ENCODE peak calls at places on chromosomes 16 and 17, in nine cellular contexts. U is tibial artery; G is heart right ventricle; K is HL-60; P is CD8-positive, alpha-beta T cell; T is stomach; M is fibroblast of villous mesenchyme; C is cardiac muscle cell; R is heart left ventricle. F is an unnamed sample.

GRCh38 chr16:63650550-63650949 is 1471.3 kb downstream of the CDH11 start:
- DNase-seq in U (no peak), G (no peak), K (no peak), P (no peak), T (no peak), M (no peak), C (no peak), R (no peak), F (no peak)

GRCh38 chr17:60345233-60345632 is 46.7 kb downstream of the USP32 start:
- DNase-seq in U (no peak), G (no peak), K (no peak), P (no peak), T (no peak), M (no peak), C (no peak), R (no peak), F (no peak)

GRCh38 chr16:62068747-62069146 is 32.5 kb upstream of the CDH8 start:
- DNase-seq in U (no peak), G (no peak), K (no peak), P (no peak), T (no peak), M (no peak), C (no peak), R (no peak), F (no peak)

GRCh38 chr17:81387235-81388060 is 7.8 kb upstream of the BAHCC1 start:
- DNase-seq in U (peak), G (peak), K (no peak), P (no peak), T (peak), M (peak), C (peak), R (peak), F (no peak)

GRCh38 chr16:26957283-26957859 is 109.4 kb upstream of the C16orf82 start:
- DNase-seq in U (no peak), G (no peak), K (no peak), P (no peak), T (no peak), M (no peak), C (no peak), R (no peak), F (no peak)

GRCh38 chr17:69093279-69093789 is 32.6 kb upstream of the ABCA9 start:
- DNase-seq in U (no peak), G (no peak), K (peak), P (no peak), T (no peak), M (peak), C (no peak), R (no peak), F (no peak)

GRCh38 chr16:87542531-87543102 is 49.8 kb upstream of the ZCCHC14 start:
- DNase-seq in U (no peak), G (no peak), K (no peak), P (no peak), T (no peak), M (no peak), C (no peak), R (peak), F (no peak)

GRCh38 chr17:80761421-80761871 is 216.8 kb downstream of the RPTOR start:
- DNase-seq in U (no peak), G (no peak), K (no peak), P (peak), T (no peak), M (peak), C (no peak), R (no peak), F (no peak)

GRCh38 chr17:74360993-74361612 is 565 bp downstream of the BTBD17 start:
- DNase-seq in U (no peak), G (no peak), K (no peak), P (no peak), T (no peak), M (no peak), C (no peak), R (no peak), F (no peak)

GRCh38 chr17:72498671-72499210 is 377.9 kb downstream of the SOX9 start:
- DNase-seq in U (no peak), G (no peak), K (no peak), P (no peak), T (no peak), M (no peak), C (no peak), R (no peak), F (no peak)

GRCh38 chr16:84514874-84515835 is 10.7 kb upstream of the MEAK7 start:
- DNase-seq in U (no peak), G (no peak), K (peak), P (peak), T (peak), M (no peak), C (peak), R (no peak), F (peak)

GRCh38 chr16:66551362-66551761 is 1.0 kb upstream of the CKLF start:
- DNase-seq in U (no peak), G (no peak), K (peak), P (peak), T (no peak), M (peak), C (peak), R (no peak), F (no peak)

GRCh38 chr17:12927001-12927400 is 90.8 kb downstream of the ELAC2 start:
- DNase-seq in U (no peak), G (no peak), K (no peak), P (no peak), T (no peak), M (no peak), C (no peak), R (no peak), F (no peak)
- H3K4me3 ChIP-seq in U (no peak), G (no peak), K (no peak), P (no peak), T (no peak), M (no peak), C (no peak), R (no peak), F (no peak)

GRCh38 chr16:49855822-49856740 is at the start of gene ZNF423:
- DNase-seq in U (no peak), G (peak), K (no peak), P (no peak), T (no peak), M (no peak), C (peak), R (peak), F (no peak)
- TF ChIP-seq CTCF in U (no peak), G (no peak), K (no peak), P (no peak), T (no peak), M (no peak), C (no peak), R (no peak), F (no peak)

DNA sequence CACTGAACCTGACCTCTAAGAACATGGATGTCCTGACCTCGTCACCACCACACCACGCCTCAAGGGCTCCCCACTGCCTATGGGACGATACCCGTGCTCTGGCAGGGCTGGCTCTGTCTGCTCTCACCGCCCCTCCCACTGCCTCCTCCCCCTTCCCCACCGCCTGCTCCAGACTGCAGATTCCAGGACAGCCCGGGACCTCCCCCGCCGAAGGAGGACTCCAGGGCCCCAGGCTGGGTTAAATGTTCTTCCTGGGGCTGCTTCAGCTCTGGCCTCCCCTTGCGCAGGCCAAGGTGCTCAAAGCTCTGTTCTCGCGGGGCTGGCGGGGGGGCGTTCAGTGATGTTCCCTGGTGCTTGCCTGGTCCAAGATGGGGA is 3.1 kb downstream of the NPW start:
- DNase-seq in U (no peak), G (peak), K (no peak), P (no peak), T (no peak), M (peak), C (peak), R (no peak), F (no peak)
- H3K4me3 ChIP-seq in U (peak), G (peak), K (peak), P (peak), T (peak), M (peak), C (no peak), R (peak), F (peak)

GRCh38 chr17:75614006-75614405 is 19.2 kb upstream of the SMIM5 start:
- DNase-seq in U (no peak), G (no peak), K (no peak), P (no peak), T (no peak), M (no peak), C (no peak), R (no peak), F (no peak)
- TF ChIP-seq CTCF in U (no peak), G (no peak), K (no peak), P (no peak), T (no peak), M (no peak), C (no peak), R (no peak), F (no peak)

GRCh38 chr16:10692470-10692869 is 2.3 kb downstream of the TEKT5 start:
- DNase-seq in U (no peak), G (no peak), K (no peak), P (no peak), T (no peak), M (no peak), C (no peak), R (no peak), F (no peak)

GRCh38 chr16:10685709-10686108 is 9.0 kb downstream of the TEKT5 start:
- DNase-seq in U (no peak), G (no peak), K (no peak), P (no peak), T (no peak), M (no peak), C (no peak), R (no peak), F (no peak)

GRCh38 chr16:10688726-10689125 is 6.0 kb downstream of the TEKT5 start:
- DNase-seq in U (no peak), G (no peak), K (no peak), P (no peak), T (no peak), M (no peak), C (no peak), R (no peak), F (no peak)

GRCh38 chr16:10684541-10685151 is 10.1 kb downstream of the TEKT5 start:
- DNase-seq in U (no peak), G (no peak), K (no peak), P (no peak), T (no peak), M (no peak), C (no peak), R (no peak), F (no peak)

GRCh38 chr16:10688291-10688690 is 6.4 kb downstream of the TEKT5 start:
- DNase-seq in U (no peak), G (no peak), K (no peak), P (no peak), T (peak), M (no peak), C (no peak), R (no peak), F (no peak)
- H3K4me3 ChIP-seq in U (no peak), G (no peak), K (no peak), P (no peak), T (no peak), M (no peak), C (no peak), R (no peak), F (no peak)

GRCh38 chr16:75256059-75256870 is 4.8 kb upstream of the BCAR1 start:
- DNase-seq in U (peak), G (peak), K (no peak), P (no peak), T (peak), M (no peak), C (peak), R (no peak), F (no peak)
- TF ChIP-seq CTCF in U (no peak), G (no peak), K (no peak), P (no peak), T (no peak), M (no peak), C (no peak), R (no peak), F (no peak)

GRCh38 chr17:57784226-57784895 is 39.3 kb upstream of the CCDC182 start:
- DNase-seq in U (no peak), G (no peak), K (no peak), P (no peak), T (no peak), M (no peak), C (peak), R (no peak), F (no peak)

GRCh38 chr17:57783338-57783742 is 38.2 kb upstream of the CCDC182 start:
- DNase-seq in U (no peak), G (peak), K (peak), P (peak), T (peak), M (peak), C (peak), R (peak), F (peak)

GRCh38 chr17:57781386-57782050 is 36.4 kb upstream of the CCDC182 start:
- DNase-seq in U (no peak), G (no peak), K (no peak), P (no peak), T (no peak), M (no peak), C (no peak), R (no peak), F (no peak)

GRCh38 chr17:57782051-57782490 is 37.0 kb upstream of the CCDC182 start:
- DNase-seq in U (no peak), G (peak), K (peak), P (no peak), T (no peak), M (no peak), C (no peak), R (peak), F (no peak)

DNA sequence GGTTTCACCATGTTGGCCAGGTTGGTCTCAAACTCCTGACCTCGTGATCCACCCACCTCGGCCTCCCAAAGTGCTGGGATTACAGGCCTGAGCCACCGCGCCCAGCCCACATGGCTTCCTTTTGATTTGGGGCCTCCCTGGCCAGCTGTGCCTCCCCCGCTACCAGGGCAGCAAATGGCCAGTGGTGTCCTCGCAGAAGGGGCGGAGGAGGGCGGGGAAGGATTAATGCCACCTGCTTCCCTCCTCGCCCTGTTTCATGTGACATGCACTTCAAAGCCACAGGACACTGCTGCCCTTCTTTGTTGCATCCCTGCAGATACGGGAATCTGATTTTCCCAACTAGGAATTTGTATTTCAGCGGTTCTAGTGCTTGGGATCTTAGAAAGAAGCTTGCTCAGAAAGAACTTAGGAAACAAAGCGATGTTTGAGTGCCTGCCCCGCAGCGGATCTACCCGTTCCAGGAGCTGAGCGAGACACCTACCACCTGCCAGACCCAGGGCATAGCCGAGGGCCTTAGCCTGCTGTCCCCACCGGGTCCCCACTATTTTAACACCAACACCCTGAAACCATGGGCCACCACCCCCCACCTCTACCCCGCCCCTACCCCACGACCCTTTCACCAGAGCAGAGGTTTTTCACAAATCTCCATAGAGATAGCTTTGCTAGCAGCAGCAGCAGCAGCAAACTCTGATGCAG is 37.7 kb upstream of the CCDC182 start:
- DNase-seq in U (no peak), G (no peak), K (no peak), P (no peak), T (no peak), M (no peak), C (no peak), R (no peak), F (no peak)
- H3K4me3 ChIP-seq in U (no peak), G (peak), K (no peak), P (peak), T (peak), M (no peak), C (no peak), R (no peak), F (no peak)

GRCh38 chr16:30660424-30661251 is 2.4 kb downstream of the FBRS start:
- DNase-seq in U (no peak), G (no peak), K (peak), P (peak), T (no peak), M (peak), C (no peak), R (no peak), F (no peak)

GRCh38 chr16:30656974-30657865 is 1.0 kb upstream of the FBRS start:
- DNase-seq in U (no peak), G (no peak), K (no peak), P (no peak), T (no peak), M (no peak), C (no peak), R (no peak), F (no peak)

GRCh38 chr16:30657866-30658730 is at the start of gene FBRS:
- DNase-seq in U (peak), G (peak), K (peak), P (peak), T (peak), M (peak), C (peak), R (peak), F (peak)

GRCh38 chr16:30659507-30660423 is 1.5 kb downstream of the FBRS start:
- DNase-seq in U (no peak), G (peak), K (peak), P (peak), T (no peak), M (no peak), C (no peak), R (peak), F (no peak)

DNA sequence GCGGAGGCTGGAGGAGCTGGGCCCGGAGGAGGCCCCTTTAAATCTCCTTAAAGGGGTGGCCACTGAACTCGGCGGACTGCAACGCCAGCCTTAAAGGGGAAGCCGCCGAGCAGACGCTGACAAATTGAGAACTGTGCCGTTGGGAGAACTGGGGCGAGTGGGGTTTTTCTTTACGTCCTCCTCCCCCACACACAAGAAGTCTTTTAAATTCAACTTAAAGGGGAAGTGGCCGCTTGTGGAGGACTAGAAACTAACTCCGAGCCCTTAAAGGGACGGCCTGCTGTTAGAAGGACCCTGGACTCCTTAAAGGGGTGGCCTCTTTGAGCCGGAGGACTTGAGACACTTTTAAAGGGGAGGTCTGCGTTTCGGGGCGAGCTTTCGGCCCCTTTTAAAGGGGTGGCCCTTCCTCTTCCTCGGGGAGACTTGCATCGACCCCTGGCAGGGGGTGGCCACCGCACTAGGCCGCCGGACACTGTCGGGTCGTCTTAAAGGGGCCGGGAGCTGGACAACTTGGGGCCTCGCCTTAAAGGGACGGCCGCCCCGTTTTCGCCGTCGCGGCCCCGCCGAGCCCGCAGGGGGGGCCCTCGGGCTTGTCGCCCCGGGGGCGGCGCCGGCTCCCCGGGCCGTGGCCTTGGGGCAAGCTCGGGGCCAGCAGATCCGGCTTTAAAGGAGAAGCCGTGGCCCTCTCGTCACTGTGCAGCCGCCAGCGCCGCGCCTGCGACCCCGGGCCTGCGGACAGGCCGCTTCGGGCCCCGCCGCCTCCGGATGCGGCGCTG is 688 bp downstream of the FBRS start:
- DNase-seq in U (peak), G (peak), K (peak), P (no peak), T (peak), M (peak), C (peak), R (peak), F (peak)
- TF ChIP-seq CTCF in U (no peak), G (no peak), K (no peak), P (peak), T (no peak), M (no peak), C (peak), R (no peak), F (peak)